ENCODE peak calls at places on chromosomes 13 and 19, in six cellular contexts. One of them, this sample, is unnamed.

GRCh38 chr19:30596813-30597399 is 224.7 kb downstream of the ZNF536 start:
- DNase-seq in NCI-H1436 treated with DMSO at 0.1 percent for 48 hours: no peak
- DNase-seq in neural progenitor cell: peak; percentile 68
- DNase-seq in Right ventricle myocardium inferior: no peak
- DNase-seq in NCI-H2081: no peak
- DNase-seq in iris pigment epithelial cell: no peak
- DNase-seq in this sample: no peak

GRCh38 chr13:103130681-103131210 is 64.5 kb upstream of the SLC10A2 start:
- DNase-seq in neural progenitor cell: no peak
- DNase-seq in iris pigment epithelial cell: peak; percentile 1
- DNase-seq in NCI-H2081: no peak
- DNase-seq in Right ventricle myocardium inferior: no peak
- DNase-seq in NCI-H1436 treated with DMSO at 0.1 percent for 48 hours: no peak
- DNase-seq in this sample: no peak

GRCh38 chr19:49788857-49789256 is 22.1 kb downstream of the AP2A1 start:
- DNase-seq in Right ventricle myocardium inferior: no peak
- DNase-seq in iris pigment epithelial cell: no peak
- DNase-seq in neural progenitor cell: no peak
- DNase-seq in NCI-H1436 treated with DMSO at 0.1 percent for 48 hours: no peak
- DNase-seq in NCI-H2081: no peak
- DNase-seq in this sample: no peak

GRCh38 chr13:41054212-41054877 is 7.0 kb upstream of the WBP4 start:
- DNase-seq in NCI-H1436 treated with DMSO at 0.1 percent for 48 hours: no peak
- DNase-seq in NCI-H2081: peak; percentile 12
- DNase-seq in neural progenitor cell: peak; percentile 57
- DNase-seq in Right ventricle myocardium inferior: no peak
- DNase-seq in iris pigment epithelial cell: peak; percentile 73
- DNase-seq in this sample: peak; percentile 85

GRCh38 chr13:30235206-30235605 is 72.1 kb downstream of the KATNAL1 start:
- DNase-seq in iris pigment epithelial cell: no peak
- DNase-seq in neural progenitor cell: no peak
- DNase-seq in NCI-H1436 treated with DMSO at 0.1 percent for 48 hours: no peak
- DNase-seq in NCI-H2081: no peak
- DNase-seq in Right ventricle myocardium inferior: no peak
- DNase-seq in this sample: peak; percentile 9

GRCh38 chr13:106028916-106029315 is 506.5 kb downstream of the EFNB2 start:
- DNase-seq in NCI-H1436 treated with DMSO at 0.1 percent for 48 hours: no peak
- DNase-seq in Right ventricle myocardium inferior: no peak
- DNase-seq in NCI-H2081: no peak
- DNase-seq in iris pigment epithelial cell: no peak
- DNase-seq in neural progenitor cell: no peak
- DNase-seq in this sample: no peak

GRCh38 chr13:48110132-48110868 is 15.4 kb upstream of the MED4 start:
- DNase-seq in NCI-H1436 treated with DMSO at 0.1 percent for 48 hours: no peak
- DNase-seq in NCI-H2081: no peak
- DNase-seq in Right ventricle myocardium inferior: no peak
- DNase-seq in neural progenitor cell: no peak
- DNase-seq in iris pigment epithelial cell: peak; percentile 29
- DNase-seq in this sample: no peak

GRCh38 chr13:25659091-25659502 is 287.3 kb downstream of the ATP8A2 start:
- DNase-seq in neural progenitor cell: no peak
- DNase-seq in NCI-H2081: no peak
- DNase-seq in Right ventricle myocardium inferior: no peak
- DNase-seq in iris pigment epithelial cell: no peak
- DNase-seq in NCI-H1436 treated with DMSO at 0.1 percent for 48 hours: peak; percentile 6
- DNase-seq in this sample: no peak

GRCh38 chr13:34357435-34358232 is 539.7 kb downstream of the RFC3 start:
- DNase-seq in iris pigment epithelial cell: peak; percentile 83
- DNase-seq in NCI-H1436 treated with DMSO at 0.1 percent for 48 hours: no peak
- DNase-seq in neural progenitor cell: peak; percentile 3
- DNase-seq in NCI-H2081: no peak
- DNase-seq in Right ventricle myocardium inferior: no peak
- DNase-seq in this sample: peak; percentile 46

GRCh38 chr13:75214846-75215245 is 267.1 kb downstream of the TBC1D4 start:
- DNase-seq in iris pigment epithelial cell: no peak
- DNase-seq in neural progenitor cell: no peak
- DNase-seq in NCI-H1436 treated with DMSO at 0.1 percent for 48 hours: no peak
- DNase-seq in NCI-H2081: no peak
- DNase-seq in Right ventricle myocardium inferior: no peak
- DNase-seq in this sample: no peak

GRCh38 chr19:11756965-11757364 is 9.8 kb upstream of the ZNF441 start:
- DNase-seq in NCI-H2081: no peak
- DNase-seq in iris pigment epithelial cell: no peak
- DNase-seq in neural progenitor cell: no peak
- DNase-seq in Right ventricle myocardium inferior: no peak
- DNase-seq in NCI-H1436 treated with DMSO at 0.1 percent for 48 hours: no peak
- DNase-seq in this sample: no peak

GRCh38 chr13:50994651-50995050 is 85.1 kb downstream of the RNASEH2B start:
- DNase-seq in neural progenitor cell: no peak
- DNase-seq in Right ventricle myocardium inferior: no peak
- DNase-seq in NCI-H1436 treated with DMSO at 0.1 percent for 48 hours: no peak
- DNase-seq in NCI-H2081: no peak
- DNase-seq in iris pigment epithelial cell: no peak
- DNase-seq in this sample: no peak

This sample was measured in NB4.